ENCODE peak calls at places on chromosome X, in five cellular contexts. One of them, this sample, is unnamed.

GRCh38 chrX:15299945-15300851 is 15.2 kb downstream of the ASB11 start:
- DNase-seq in sigmoid colon: no peak
- DNase-seq in IMR-90: peak
- DNase-seq in spleen: no peak
- DNase-seq in upper lobe of left lung: no peak
- DNase-seq in this sample: no peak

GRCh38 chrX:22249371-22249770 is 23.3 kb upstream of the CBLL2 start:
- DNase-seq in sigmoid colon: no peak
- DNase-seq in IMR-90: no peak
- DNase-seq in spleen: no peak
- DNase-seq in upper lobe of left lung: no peak
- DNase-seq in this sample: no peak

GRCh38 chrX:103664363-103664762 is 22.1 kb downstream of the MORF4L2 start:
- DNase-seq in sigmoid colon: no peak
- DNase-seq in IMR-90: no peak
- DNase-seq in spleen: no peak
- DNase-seq in upper lobe of left lung: no peak
- DNase-seq in this sample: no peak

GRCh38 chrX:41386222-41386990 is 52.4 kb downstream of the DDX3X start:
- DNase-seq in sigmoid colon: no peak
- DNase-seq in IMR-90: peak
- DNase-seq in spleen: no peak
- DNase-seq in upper lobe of left lung: no peak
- DNase-seq in this sample: no peak

GRCh38 chrX:149275836-149276235 is 229.3 kb downstream of the IDS start:
- DNase-seq in sigmoid colon: no peak
- DNase-seq in IMR-90: no peak
- DNase-seq in spleen: no peak
- DNase-seq in upper lobe of left lung: no peak
- DNase-seq in this sample: no peak

GRCh38 chrX:30935985-30936384 is 46.9 kb upstream of the TAB3 start:
- DNase-seq in sigmoid colon: no peak
- DNase-seq in IMR-90: peak
- DNase-seq in spleen: no peak
- DNase-seq in upper lobe of left lung: no peak
- DNase-seq in this sample: no peak

GRCh38 chrX:49879656-49880277 is 483 bp downstream of the USP27X start:
- DNase-seq in sigmoid colon: no peak
- DNase-seq in IMR-90: peak
- DNase-seq in spleen: no peak
- DNase-seq in upper lobe of left lung: no peak
- DNase-seq in this sample: no peak

GRCh38 chrX:12162420-12162819 is 24.1 kb downstream of the FRMPD4 start:
- DNase-seq in sigmoid colon: no peak
- DNase-seq in IMR-90: peak
- DNase-seq in spleen: no peak
- DNase-seq in upper lobe of left lung: no peak
- DNase-seq in this sample: no peak

GRCh38 chrX:103584606-103585005 is 709 bp upstream of the TCEAL4 start:
- DNase-seq in sigmoid colon: no peak
- DNase-seq in IMR-90: no peak
- DNase-seq in spleen: no peak
- DNase-seq in upper lobe of left lung: no peak
- DNase-seq in this sample: no peak

GRCh38 chrX:24498975-24499374 is 33.9 kb downstream of the PDK3 start:
- DNase-seq in sigmoid colon: no peak
- DNase-seq in IMR-90: peak
- DNase-seq in spleen: no peak
- DNase-seq in upper lobe of left lung: no peak
- DNase-seq in this sample: no peak

GRCh38 chrX:37958493-37959211 is 47.7 kb upstream of the SYTL5 start:
- DNase-seq in sigmoid colon: no peak
- DNase-seq in IMR-90: peak
- DNase-seq in spleen: no peak
- DNase-seq in upper lobe of left lung: no peak
- DNase-seq in this sample: no peak

GRCh38 chrX:150270622-150271021 is 92.5 kb upstream of the MAMLD1 start:
- DNase-seq in sigmoid colon: no peak
- DNase-seq in IMR-90: no peak
- DNase-seq in spleen: no peak
- DNase-seq in upper lobe of left lung: no peak
- DNase-seq in this sample: peak

GRCh38 chrX:23901065-23901464 is 6.7 kb downstream of the APOO start:
- DNase-seq in sigmoid colon: no peak
- DNase-seq in IMR-90: peak
- DNase-seq in spleen: no peak
- DNase-seq in upper lobe of left lung: no peak
- DNase-seq in this sample: no peak

GRCh38 chrX:132860200-132860599 is 98.2 kb downstream of the HS6ST2 start:
- DNase-seq in sigmoid colon: no peak
- DNase-seq in IMR-90: no peak
- DNase-seq in spleen: no peak
- DNase-seq in upper lobe of left lung: no peak
- DNase-seq in this sample: no peak

GRCh38 chrX:18961686-18962085 is 22.2 kb downstream of the PHKA2 start:
- DNase-seq in sigmoid colon: no peak
- DNase-seq in IMR-90: peak
- DNase-seq in spleen: no peak
- DNase-seq in upper lobe of left lung: no peak
- DNase-seq in this sample: no peak

GRCh38 chrX:112341598-112341997 is 259.0 kb upstream of the TRPC5 start:
- DNase-seq in sigmoid colon: no peak
- DNase-seq in IMR-90: peak
- DNase-seq in spleen: no peak
- DNase-seq in upper lobe of left lung: no peak
- DNase-seq in this sample: no peak

GRCh38 chrX:85326234-85327059 is 53.0 kb downstream of the POF1B start:
- DNase-seq in sigmoid colon: peak
- DNase-seq in IMR-90: no peak
- DNase-seq in spleen: peak
- DNase-seq in upper lobe of left lung: peak
- DNase-seq in this sample: no peak

GRCh38 chrX:7841084-7841805 is 1.7 kb upstream of the VCX start:
- DNase-seq in sigmoid colon: no peak
- DNase-seq in IMR-90: no peak
- DNase-seq in spleen: no peak
- DNase-seq in upper lobe of left lung: no peak
- DNase-seq in this sample: no peak

GRCh38 chrX:81301877-81302276 is 100.0 kb downstream of the SH3BGRL start:
- DNase-seq in sigmoid colon: no peak
- DNase-seq in IMR-90: peak
- DNase-seq in spleen: no peak
- DNase-seq in upper lobe of left lung: no peak
- DNase-seq in this sample: no peak

GRCh38 chrX:46577116-46578005 is 3.8 kb downstream of the CHST7 start:
- DNase-seq in sigmoid colon: no peak
- DNase-seq in IMR-90: peak
- DNase-seq in spleen: no peak
- DNase-seq in upper lobe of left lung: no peak
- DNase-seq in this sample: no peak

GRCh38 chrX:46626566-46626965 is 53.0 kb downstream of the CHST7 start:
- DNase-seq in sigmoid colon: no peak
- DNase-seq in IMR-90: no peak
- DNase-seq in spleen: no peak
- DNase-seq in upper lobe of left lung: no peak
- DNase-seq in this sample: no peak

GRCh38 chrX:6985537-6985936 is 162.0 kb upstream of the STS start:
- DNase-seq in sigmoid colon: no peak
- DNase-seq in IMR-90: no peak
- DNase-seq in spleen: no peak
- DNase-seq in upper lobe of left lung: no peak
- DNase-seq in this sample: no peak

GRCh38 chrX:150984164-150984824 is 1.2 kb downstream of the HMGB3 start:
- DNase-seq in sigmoid colon: no peak
- DNase-seq in IMR-90: no peak
- DNase-seq in spleen: no peak
- DNase-seq in upper lobe of left lung: peak
- DNase-seq in this sample: no peak

GRCh38 chrX:7133036-7133412 is 14.5 kb upstream of the STS start:
- DNase-seq in sigmoid colon: no peak
- DNase-seq in IMR-90: peak
- DNase-seq in spleen: no peak
- DNase-seq in upper lobe of left lung: no peak
- DNase-seq in this sample: no peak

GRCh38 chrX:124426824-124427223 is 80.5 kb downstream of the SH2D1A start:
- DNase-seq in sigmoid colon: no peak
- DNase-seq in IMR-90: no peak
- DNase-seq in spleen: no peak
- DNase-seq in upper lobe of left lung: no peak
- DNase-seq in this sample: no peak

GRCh38 chrX:37509349-37509748 is 62.1 kb upstream of the LANCL3 start:
- DNase-seq in sigmoid colon: no peak
- DNase-seq in IMR-90: no peak
- DNase-seq in spleen: no peak
- DNase-seq in upper lobe of left lung: no peak
- DNase-seq in this sample: no peak

GRCh38 chrX:150643271-150643670 is 49.9 kb upstream of the MTMR1 start:
- DNase-seq in sigmoid colon: no peak
- DNase-seq in IMR-90: peak
- DNase-seq in spleen: no peak
- DNase-seq in upper lobe of left lung: no peak
- DNase-seq in this sample: no peak

GRCh38 chrX:132900631-132901030 is 57.8 kb downstream of the HS6ST2 start:
- DNase-seq in sigmoid colon: no peak
- DNase-seq in IMR-90: no peak
- DNase-seq in spleen: no peak
- DNase-seq in upper lobe of left lung: no peak
- DNase-seq in this sample: no peak

GRCh38 chrX:1464282-1465131 is 11.8 kb upstream of the ASMTL start:
- DNase-seq in sigmoid colon: peak
- DNase-seq in IMR-90: no peak
- DNase-seq in spleen: peak
- DNase-seq in upper lobe of left lung: no peak
- DNase-seq in this sample: peak

GRCh38 chrX:11606408-11606807 is 59.3 kb downstream of the ARHGAP6 start:
- DNase-seq in sigmoid colon: no peak
- DNase-seq in IMR-90: no peak
- DNase-seq in spleen: no peak
- DNase-seq in upper lobe of left lung: no peak
- DNase-seq in this sample: no peak

GRCh38 chrX:152638443-152638904 is 779 bp downstream of the GABRQ start:
- DNase-seq in sigmoid colon: no peak
- DNase-seq in IMR-90: no peak
- DNase-seq in spleen: no peak
- DNase-seq in upper lobe of left lung: no peak
- DNase-seq in this sample: peak

GRCh38 chrX:130028196-130028595 is 45.8 kb downstream of the BCORL1 start:
- DNase-seq in sigmoid colon: no peak
- DNase-seq in IMR-90: peak
- DNase-seq in spleen: peak
- DNase-seq in upper lobe of left lung: peak
- DNase-seq in this sample: no peak

GRCh38 chrX:49282647-49283011 is 13.0 kb downstream of the PPP1R3F start:
- DNase-seq in sigmoid colon: peak
- DNase-seq in IMR-90: peak
- DNase-seq in spleen: peak
- DNase-seq in upper lobe of left lung: no peak
- DNase-seq in this sample: no peak

GRCh38 chrX:107894038-107894437 is 68.4 kb downstream of the MID2 start:
- DNase-seq in sigmoid colon: no peak
- DNase-seq in IMR-90: peak
- DNase-seq in spleen: no peak
- DNase-seq in upper lobe of left lung: no peak
- DNase-seq in this sample: no peak

GRCh38 chrX:131393426-131393825 is 104.3 kb upstream of the IGSF1 start:
- DNase-seq in sigmoid colon: no peak
- DNase-seq in IMR-90: no peak
- DNase-seq in spleen: no peak
- DNase-seq in upper lobe of left lung: no peak
- DNase-seq in this sample: no peak

GRCh38 chrX:100948557-100948956 is 19.8 kb upstream of the XKRX start:
- DNase-seq in sigmoid colon: no peak
- DNase-seq in IMR-90: no peak
- DNase-seq in spleen: no peak
- DNase-seq in upper lobe of left lung: no peak
- DNase-seq in this sample: no peak

GRCh38 chrX:16843208-16843909 is 26.8 kb downstream of the RBBP7 start:
- DNase-seq in sigmoid colon: no peak
- DNase-seq in IMR-90: no peak
- DNase-seq in spleen: no peak
- DNase-seq in upper lobe of left lung: no peak
- DNase-seq in this sample: no peak
- TF ChIP-seq CTCF in sigmoid colon: no peak
- TF ChIP-seq CTCF in IMR-90: no peak
- TF ChIP-seq CTCF in spleen: no peak
- TF ChIP-seq CTCF in upper lobe of left lung: no peak
- TF ChIP-seq CTCF in this sample: no peak

GRCh38 chrX:119655125-119655524 is 37.8 kb downstream of the SEPTIN6 start:
- DNase-seq in sigmoid colon: no peak
- DNase-seq in IMR-90: peak
- DNase-seq in spleen: no peak
- DNase-seq in upper lobe of left lung: no peak
- DNase-seq in this sample: no peak
- H3K27ac ChIP-seq in sigmoid colon: peak
- H3K27ac ChIP-seq in IMR-90: no peak
- H3K27ac ChIP-seq in spleen: peak
- H3K27ac ChIP-seq in upper lobe of left lung: no peak
- H3K27ac ChIP-seq in this sample: peak

DNA sequence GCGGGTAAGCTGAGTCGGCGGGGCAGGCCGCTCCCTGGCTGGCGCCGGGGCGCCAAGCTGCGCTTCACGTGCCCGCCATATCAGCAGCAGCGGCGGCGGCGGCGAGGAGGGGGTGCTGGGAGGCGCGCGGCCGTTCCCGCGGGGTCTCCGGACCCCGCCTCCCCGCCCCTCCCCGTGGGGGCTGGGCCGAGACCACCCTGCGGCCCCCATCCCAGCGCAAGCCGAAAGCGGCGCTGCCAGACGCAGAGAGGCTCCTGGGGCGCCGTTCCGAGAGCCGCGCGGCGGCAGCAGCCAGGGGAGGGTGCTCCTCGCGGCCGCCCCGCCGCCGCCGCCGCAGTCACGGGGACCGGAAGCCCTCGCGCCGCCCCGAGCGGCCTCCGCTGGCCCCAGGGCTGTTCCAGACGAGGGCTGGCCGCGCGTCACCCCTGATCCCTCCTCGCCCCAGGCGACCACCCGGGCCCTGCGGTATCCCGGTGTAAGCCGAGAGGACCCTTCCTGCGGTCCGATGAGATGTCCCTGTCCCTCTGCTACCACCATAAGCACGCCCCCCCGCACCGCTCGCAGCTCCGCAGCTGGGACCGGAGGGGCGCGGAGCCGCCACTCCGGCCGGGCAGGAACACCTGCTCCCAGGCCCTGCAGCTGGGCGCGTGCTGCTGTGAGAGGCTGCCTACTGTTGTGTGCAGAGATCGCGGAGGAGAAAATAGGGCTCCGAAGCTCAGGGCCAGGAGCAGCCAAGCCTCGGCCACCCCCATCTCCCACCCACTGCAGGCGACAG is 7.4 kb upstream of the BCOR start:
- DNase-seq in sigmoid colon: no peak
- DNase-seq in IMR-90: no peak
- DNase-seq in spleen: peak
- DNase-seq in upper lobe of left lung: peak
- DNase-seq in this sample: no peak
- TF ChIP-seq POLR2A in sigmoid colon: no peak
- TF ChIP-seq POLR2A in IMR-90: no peak
- TF ChIP-seq POLR2A in spleen: no peak
- TF ChIP-seq POLR2A in upper lobe of left lung: no peak
- TF ChIP-seq POLR2A in this sample: no peak

GRCh38 chrX:105701310-105702052 is 120.9 kb upstream of the NRK start:
- DNase-seq in sigmoid colon: no peak
- DNase-seq in IMR-90: no peak
- DNase-seq in spleen: no peak
- DNase-seq in upper lobe of left lung: no peak
- DNase-seq in this sample: no peak
- TF ChIP-seq CTCF in sigmoid colon: no peak
- TF ChIP-seq CTCF in IMR-90: peak
- TF ChIP-seq CTCF in spleen: no peak
- TF ChIP-seq CTCF in upper lobe of left lung: no peak
- TF ChIP-seq CTCF in this sample: no peak